ENCODE peak calls at places on chromosome 2, in eight cellular contexts. F is IMR-90; K is CD8-positive, alpha-beta memory T cell; R is aorta; W is tibial nerve; T is A549; J is CD8-positive, alpha-beta T cell; H is SK-N-SH. B is an unnamed sample.

GRCh38 chr2:39666489-39667141 is 898 bp downstream of the TMEM178A start:
- DNase-seq in F (no peak), K (no peak), R (no peak), W (no peak), T (no peak), J (no peak), H (peak; percentile 62), B (no peak)

GRCh38 chr2:160141944-160142343 is 58.1 kb downstream of the ITGB6 start:
- DNase-seq in F (peak; percentile 22), K (no peak), R (no peak), W (no peak), T (no peak), J (no peak), H (no peak), B (no peak)

GRCh38 chr2:3461781-3462492 is 57.4 kb downstream of the ADI1 start:
- DNase-seq in F (peak; percentile 65), K (peak; percentile 39), R (no peak), W (peak; percentile 87), T (peak; percentile 56), J (peak; percentile 43), H (peak; percentile 89), B (no peak)

GRCh38 chr2:65300772-65301711 is 73.4 kb downstream of the ACTR2 start:
- DNase-seq in F (peak; percentile 89), K (peak; percentile 80), R (peak; percentile 77), W (peak; percentile 28), T (peak; percentile 65), J (peak; percentile 82), H (no peak), B (no peak)

GRCh38 chr2:193869564-193869963 is 1674.8 kb upstream of the TMEFF2 start:
- DNase-seq in F (no peak), K (no peak), R (no peak), W (no peak), T (no peak), J (no peak), H (no peak), B (no peak)

GRCh38 chr2:105820691-105821090 is 76.0 kb downstream of the NCK2 start:
- DNase-seq in F (no peak), K (no peak), R (no peak), W (no peak), T (no peak), J (no peak), H (no peak), B (no peak)

GRCh38 chr2:100178085-100178788 is 35.8 kb upstream of the AFF3 start:
- DNase-seq in F (peak; percentile 38), K (no peak), R (no peak), W (no peak), T (peak; percentile 91), J (no peak), H (peak; percentile 71), B (no peak)

GRCh38 chr2:167729911-167730310 is 517.5 kb downstream of the STK39 start:
- DNase-seq in F (no peak), K (no peak), R (no peak), W (no peak), T (no peak), J (no peak), H (no peak), B (no peak)

GRCh38 chr2:71797006-71797810 is 343.8 kb downstream of the DYSF start:
- DNase-seq in F (no peak), K (no peak), R (no peak), W (no peak), T (no peak), J (no peak), H (no peak), B (no peak)

GRCh38 chr2:214311031-214311533 is 99.8 kb upstream of the VWC2L start:
- DNase-seq in F (no peak), K (no peak), R (no peak), W (no peak), T (peak; percentile 7), J (no peak), H (no peak), B (no peak)

GRCh38 chr2:119383410-119384140 is 16.8 kb downstream of the DBI start:
- DNase-seq in F (no peak), K (no peak), R (no peak), W (no peak), T (no peak), J (no peak), H (no peak), B (no peak)

GRCh38 chr2:102061962-102062795 is 70.4 kb downstream of the IL1R2 start:
- DNase-seq in F (peak; percentile 78), K (no peak), R (no peak), W (no peak), T (no peak), J (no peak), H (no peak), B (no peak)
- H3K27ac ChIP-seq in F (peak overlapping the region; percentile 98), K (peak overlapping the region; percentile 20), R (no peak overlapping the region), W (no peak overlapping the region), T (peak overlapping the region; percentile 99), J (no peak overlapping the region), H (peak overlapping the region; percentile 99), B (peak overlapping the region; percentile 76)

GRCh38 chr2:202373490-202373889 is 2.6 kb upstream of the BMPR2 start:
- DNase-seq in F (peak; percentile 58), K (no peak), R (no peak), W (no peak), T (no peak), J (no peak), H (no peak), B (no peak)
- H3K27ac ChIP-seq in F (no peak overlapping the region), K (no peak overlapping the region), R (no peak overlapping the region), W (no peak overlapping the region), T (no peak overlapping the region), J (no peak overlapping the region), H (no peak overlapping the region), B (no peak overlapping the region)

GRCh38 chr2:232162191-232162590 is 200.7 kb downstream of the DIS3L2 start:
- DNase-seq in F (peak; percentile 39), K (no peak), R (no peak), W (no peak), T (no peak), J (no peak), H (no peak), B (no peak)
- H3K27ac ChIP-seq in F (no peak overlapping the region), K (no peak overlapping the region), R (no peak overlapping the region), W (no peak overlapping the region), T (no peak overlapping the region), J (no peak overlapping the region), H (no peak overlapping the region), B (no peak overlapping the region)

DNA sequence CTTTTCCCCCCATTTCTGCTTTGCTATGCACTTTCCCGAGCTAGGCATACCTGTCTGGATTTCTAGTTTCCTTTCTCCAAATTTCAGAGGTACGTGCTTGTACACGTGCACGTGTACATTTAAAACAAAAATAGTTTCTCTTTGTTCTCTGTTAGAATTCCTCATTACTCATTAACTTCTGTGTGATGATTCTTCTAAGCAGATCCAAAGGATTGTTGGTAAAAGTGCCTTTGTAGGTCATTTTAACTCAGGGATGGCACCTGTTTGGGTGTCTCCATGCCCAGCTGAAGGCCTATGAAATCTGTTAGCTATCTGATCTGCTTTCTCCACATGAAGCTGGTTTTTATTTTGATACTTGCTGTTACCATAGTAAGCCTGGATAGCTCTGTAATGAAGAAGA is 264.3 kb downstream of the LPIN1 start:
- DNase-seq in F (no peak), K (no peak), R (no peak), W (no peak), T (no peak), J (no peak), H (no peak), B (no peak)
- H3K27ac ChIP-seq in F (no peak overlapping the region), K (no peak overlapping the region), R (no peak overlapping the region), W (no peak overlapping the region), T (no peak overlapping the region), J (no peak overlapping the region), H (no peak overlapping the region), B (no peak overlapping the region)

GRCh38 chr2:200318940-200319435 is 12.5 kb downstream of the SPATS2L start:
- DNase-seq in F (no peak), K (no peak), R (no peak), W (no peak), T (no peak), J (no peak), H (no peak), B (no peak)

GRCh38 chr2:200317975-200318374 is 11.5 kb downstream of the SPATS2L start:
- DNase-seq in F (no peak), K (no peak), R (no peak), W (no peak), T (no peak), J (no peak), H (no peak), B (no peak)

GRCh38 chr2:200320991-200321390 is 14.5 kb downstream of the SPATS2L start:
- DNase-seq in F (no peak), K (no peak), R (no peak), W (no peak), T (no peak), J (no peak), H (no peak), B (no peak)

GRCh38 chr2:200320344-200320743 is 13.9 kb downstream of the SPATS2L start:
- DNase-seq in F (no peak), K (no peak), R (no peak), W (no peak), T (no peak), J (no peak), H (no peak), B (no peak)

GRCh38 chr2:200319587-200320337 is 13.3 kb downstream of the SPATS2L start:
- DNase-seq in F (peak; percentile 83), K (no peak), R (no peak), W (no peak), T (peak; percentile 55), J (no peak), H (no peak), B (no peak)
- H3K27ac ChIP-seq in F (no peak overlapping the region), K (no peak overlapping the region), R (no peak overlapping the region), W (peak overlapping the region; percentile 73), T (peak overlapping the region; percentile 21), J (no peak overlapping the region), H (peak overlapping the region; percentile 64), B (peak overlapping the region; percentile 46)

DNA sequence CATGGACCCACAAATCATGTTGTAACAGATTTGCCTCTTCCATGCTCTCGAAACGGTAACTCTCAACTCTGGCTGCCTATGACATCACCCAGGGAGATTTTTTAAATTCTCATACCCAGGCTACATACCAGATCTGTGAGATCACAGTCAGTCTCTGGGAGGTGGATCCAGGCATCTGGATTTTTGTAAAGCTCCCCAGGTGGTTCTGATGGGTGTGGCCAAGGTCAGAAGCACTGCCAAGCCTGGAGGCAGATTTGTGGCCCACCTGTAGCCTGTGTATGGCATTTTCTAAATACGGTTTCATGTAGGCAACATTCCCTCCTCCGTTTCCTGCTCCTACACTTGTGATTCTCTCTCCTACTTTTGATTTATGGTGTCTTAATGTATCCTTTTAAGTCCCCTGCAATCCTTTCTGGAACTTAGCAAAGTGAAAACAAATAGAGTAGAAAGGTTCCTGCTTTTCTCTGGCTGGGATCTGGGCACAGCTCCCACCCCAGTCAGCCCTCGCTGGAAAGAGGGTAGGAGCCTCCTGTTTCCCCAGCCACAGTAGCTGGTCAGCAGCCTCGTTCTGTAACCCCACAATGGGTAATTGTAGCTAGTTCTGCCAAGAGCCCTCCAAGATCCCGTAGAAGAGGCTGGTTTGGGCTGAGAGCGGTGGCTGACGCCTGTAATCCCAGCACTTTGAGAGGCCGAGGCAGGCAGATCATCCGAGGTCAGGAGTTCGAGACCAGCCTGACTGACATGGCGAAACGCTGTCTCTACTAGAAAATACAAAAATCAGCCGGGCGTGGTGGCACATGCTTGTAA is 96.2 kb downstream of the KLHL29 start:
- DNase-seq in F (peak; percentile 90), K (no peak), R (peak; percentile 38), W (no peak), T (peak; percentile 72), J (no peak), H (no peak), B (no peak)
- H3K27ac ChIP-seq in F (peak overlapping the region; percentile 67), K (no peak overlapping the region), R (no peak overlapping the region), W (peak overlapping the region; percentile 54), T (peak overlapping the region; percentile 66), J (no peak overlapping the region), H (peak overlapping the region; percentile 36), B (peak overlapping the region; percentile 54)

B was measured in RWPE2.